ENCODE peak calls at places on chromosomes 16 and 17, in four cellular contexts. D, B, N and Y are unnamed samples.

GRCh38 chr16:3501783-3502400 is 1.1 kb downstream of the CLUAP1 start:
- DNase-seq in D (no peak), B (no peak), N (peak; percentile 15), Y (no peak)

GRCh38 chr16:8355714-8356113 is 234.6 kb downstream of the TMEM114 start:
- DNase-seq in D (no peak), B (peak; percentile 52), N (no peak), Y (no peak)

GRCh38 chr17:56710986-56711385 is 117.5 kb downstream of the NOG start:
- DNase-seq in D (peak; percentile 82), B (no peak), N (no peak), Y (no peak)

GRCh38 chr16:15034266-15035162 is 21.4 kb downstream of the NTAN1 start:
- DNase-seq in D (no peak), B (no peak), N (peak; percentile 75), Y (no peak)

GRCh38 chr17:81392909-81393654 is 2.2 kb upstream of the BAHCC1 start:
- DNase-seq in D (peak; percentile 26), B (peak; percentile 88), N (peak; percentile 54), Y (peak; percentile 58)

GRCh38 chr17:65027305-65027704 is 29.2 kb downstream of the GNA13 start:
- DNase-seq in D (peak; percentile 96), B (peak; percentile 27), N (peak; percentile 81), Y (no peak)

GRCh38 chr16:4673387-4674046 is 19.8 kb upstream of the NUDT16L1 start:
- DNase-seq in D (no peak), B (no peak), N (no peak), Y (no peak)

GRCh38 chr17:50944054-50944901 is 78.1 kb upstream of the TOB1 start:
- DNase-seq in D (peak; percentile 79), B (peak; percentile 75), N (peak; percentile 65), Y (peak; percentile 41)

GRCh38 chr16:4688674-4689045 is 4.7 kb upstream of the NUDT16L1 start:
- DNase-seq in D (no peak), B (no peak), N (no peak), Y (no peak)

GRCh38 chr16:66578596-66579531 is at the start of gene CMTM2:
- DNase-seq in D (no peak), B (no peak), N (peak; percentile 19), Y (no peak)

GRCh38 chr17:75918112-75918445 is 13.4 kb upstream of the MRPL38 start:
- DNase-seq in D (no peak), B (no peak), N (no peak), Y (no peak)

GRCh38 chr17:6556121-6557039 is at the start of gene PITPNM3:
- DNase-seq in D (peak; percentile 38), B (peak; percentile 72), N (peak; percentile 58), Y (no peak)

GRCh38 chr17:72666519-72666874 is 426.0 kb downstream of the SLC39A11 start:
- DNase-seq in D (no peak), B (no peak), N (peak; percentile 9), Y (no peak)

GRCh38 chr17:68516732-68517131 is 4.5 kb downstream of the PRKAR1A start:
- DNase-seq in D (no peak), B (no peak), N (no peak), Y (no peak)

GRCh38 chr17:28662527-28662829 is 473 bp downstream of the SUPT6H start:
- DNase-seq in D (no peak), B (no peak), N (no peak), Y (no peak)

GRCh38 chr16:2471016-2471652 is at the start of gene NTN3:
- DNase-seq in D (peak; percentile 6), B (peak; percentile 88), N (peak; percentile 58), Y (peak; percentile 62)

GRCh38 chr16:79679334-79679733 is 78.8 kb upstream of the MAF start:
- DNase-seq in D (no peak), B (no peak), N (no peak), Y (no peak)

GRCh38 chr17:1577186-1577585 is 14.6 kb upstream of the PITPNA start:
- DNase-seq in D (peak; percentile 77), B (no peak), N (peak; percentile 96), Y (no peak)

GRCh38 chr17:74211929-74212261 is 1.5 kb upstream of the TTYH2 start:
- DNase-seq in D (no peak), B (no peak), N (peak; percentile 29), Y (no peak)

GRCh38 chr16:82070656-82071369 is 35.8 kb downstream of the HSD17B2 start:
- DNase-seq in D (peak; percentile 54), B (no peak), N (peak; percentile 92), Y (no peak)

GRCh38 chr16:31352344-31353115 is 2.4 kb upstream of the ITGAX start:
- DNase-seq in D (no peak), B (no peak), N (no peak), Y (peak; percentile 13)

GRCh38 chr16:85543998-85544397 is 69.1 kb upstream of the GSE1 start:
- DNase-seq in D (no peak), B (no peak), N (no peak), Y (no peak)

GRCh38 chr17:60525347-60525623 is 757 bp downstream of the APPBP2 start:
- DNase-seq in D (peak; percentile 16), B (peak; percentile 2), N (peak; percentile 53), Y (no peak)

GRCh38 chr16:53600076-53600475 is 97.1 kb upstream of the AKTIP start:
- DNase-seq in D (no peak), B (no peak), N (peak; percentile 24), Y (no peak)

GRCh38 chr17:38534498-38534885 is 71.3 kb downstream of the SRCIN1 start:
- DNase-seq in D (no peak), B (no peak), N (no peak), Y (no peak)

GRCh38 chr17:38533706-38534497 is 71.8 kb downstream of the SRCIN1 start:
- DNase-seq in D (no peak), B (peak; percentile 51), N (no peak), Y (no peak)

GRCh38 chr17:38533241-38533640 is 72.5 kb downstream of the SRCIN1 start:
- DNase-seq in D (no peak), B (peak; percentile 88), N (no peak), Y (no peak)

GRCh38 chr17:38536661-38537060 is 69.1 kb downstream of the SRCIN1 start:
- DNase-seq in D (no peak), B (no peak), N (no peak), Y (no peak)

GRCh38 chr17:38535886-38536285 is 69.9 kb downstream of the SRCIN1 start:
- DNase-seq in D (no peak), B (no peak), N (no peak), Y (no peak)
- H3K4me1 ChIP-seq in D (no peaks in the 10 kb centered on the region), B (peaks cover 46% of the 10 kb centered on the region), N (no peaks in the 10 kb centered on the region), Y (no peaks in the 10 kb centered on the region)

GRCh38 chr17:79955961-79956735 is 79.5 kb downstream of the TBC1D16 start:
- DNase-seq in D (no peak), B (no peak), N (no peak), Y (no peak)

GRCh38 chr17:79956853-79957252 is 78.8 kb downstream of the TBC1D16 start:
- DNase-seq in D (no peak), B (no peak), N (no peak), Y (no peak)

GRCh38 chr17:79965806-79966205 is 69.9 kb downstream of the TBC1D16 start:
- DNase-seq in D (no peak), B (no peak), N (no peak), Y (no peak)

GRCh38 chr17:79959042-79959441 is 76.6 kb downstream of the TBC1D16 start:
- DNase-seq in D (no peak), B (no peak), N (no peak), Y (no peak)

DNA sequence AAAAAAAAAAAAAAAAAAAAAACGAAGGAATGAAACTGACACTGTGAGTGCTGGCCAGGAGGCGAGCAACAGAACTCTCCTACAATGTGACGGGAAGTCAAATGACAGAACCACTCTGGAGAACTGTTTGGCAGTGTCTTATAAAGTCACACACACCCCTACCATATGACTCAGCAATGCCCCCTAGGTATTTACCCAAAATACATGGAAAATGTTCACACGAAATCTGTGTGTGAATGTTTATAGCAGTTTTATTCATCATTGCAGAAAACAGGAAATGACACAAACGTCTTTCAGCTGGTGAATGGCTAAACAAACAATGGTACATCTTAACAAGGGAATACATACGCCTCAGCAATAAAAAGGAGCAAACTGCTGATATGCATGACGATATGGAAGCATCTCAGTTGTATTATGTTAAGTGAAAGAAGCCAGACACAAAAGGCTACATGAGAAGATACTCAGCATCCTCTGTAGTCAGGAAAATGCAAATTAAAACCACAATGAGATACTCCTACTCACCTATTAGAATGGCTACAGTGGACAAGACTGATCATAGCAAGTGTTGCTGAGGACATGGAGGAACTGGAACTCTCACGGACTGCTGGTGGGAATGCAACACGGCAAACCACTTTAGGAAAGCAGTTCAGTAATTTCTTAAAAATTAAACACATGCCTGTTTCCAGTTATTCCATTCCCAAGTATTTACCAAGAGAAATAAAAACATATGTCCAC is 74.7 kb downstream of the TBC1D16 start:
- DNase-seq in D (peak; percentile 94), B (no peak), N (no peak), Y (no peak)
- TF ChIP-seq EZH2phosphoT487 in D (no peak), B (no peak), N (no peak), Y (no peak)

DNA sequence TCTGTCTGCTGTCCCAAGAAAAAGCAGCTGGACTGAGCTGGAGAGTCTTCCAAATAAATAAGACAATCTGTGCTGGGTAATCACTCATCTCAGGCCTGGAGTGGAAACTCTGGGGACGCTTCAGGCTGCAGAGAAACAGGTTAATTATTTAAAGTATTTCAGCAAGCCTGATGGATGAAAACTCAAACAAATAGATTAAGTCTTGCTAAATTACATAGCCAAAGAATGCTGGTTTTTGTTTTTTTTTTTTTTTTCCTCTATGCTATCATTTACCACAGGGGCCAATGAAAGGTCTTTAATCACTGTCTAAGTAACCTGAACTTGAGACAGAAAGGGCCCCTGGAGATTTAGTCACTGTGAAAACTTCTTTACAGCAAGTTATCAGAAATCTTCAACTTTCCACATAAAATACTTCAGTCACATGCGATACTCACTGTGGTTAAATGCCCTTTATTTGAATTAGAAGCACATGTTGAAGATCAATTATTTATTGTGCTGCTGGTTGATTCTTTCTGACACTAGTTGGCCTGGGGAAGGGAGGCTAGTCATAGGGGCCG is 30.9 kb upstream of the KCNJ2 start:
- DNase-seq in D (no peak), B (no peak), N (peak; percentile 33), Y (no peak)
- H3K4me1 ChIP-seq in D (peaks cover 16% of the 10 kb centered on the region), B (no peaks in the 10 kb centered on the region), N (peaks cover 22% of the 10 kb centered on the region), Y (no peaks in the 10 kb centered on the region)

DNA sequence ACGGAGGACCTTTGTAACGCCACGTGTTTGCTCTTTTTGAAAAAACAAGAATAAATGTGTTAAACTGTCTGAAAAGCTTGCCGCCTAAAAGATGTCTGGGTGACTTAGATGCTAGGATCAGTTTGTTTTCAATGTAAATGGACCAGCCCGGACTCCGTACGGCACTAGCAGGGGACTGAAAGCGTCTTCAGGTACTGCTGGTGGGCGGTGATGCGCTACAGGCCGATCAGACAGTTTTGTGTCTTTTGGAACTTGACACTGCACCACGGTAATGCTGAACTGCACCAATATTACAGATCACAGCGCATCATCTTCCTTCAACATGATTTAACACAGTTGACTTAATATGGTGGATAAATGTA is 721 bp upstream of the MBTPS1 start:
- DNase-seq in D (peak; percentile 7), B (peak; percentile 58), N (no peak), Y (peak; percentile 64)
- TF ChIP-seq EZH2phosphoT487 in D (no peak), B (no peak), N (no peak), Y (no peak)

GRCh38 chr17:15963670-15964110 is 18.8 kb downstream of the ADORA2B start:
- DNase-seq in D (peak; percentile 98), B (no peak), N (peak; percentile 29), Y (no peak)
- H3K4me1 ChIP-seq in D (peaks cover 71% of the 10 kb centered on the region), B (peaks cover 23% of the 10 kb centered on the region), N (peaks cover 18% of the 10 kb centered on the region), Y (no peaks in the 10 kb centered on the region)

GRCh38 chr17:40612510-40613244 is 34.9 kb downstream of the SMARCE1 start:
- DNase-seq in D (peak; percentile 8), B (no peak), N (peak; percentile 12), Y (no peak)
- TF ChIP-seq EZH2phosphoT487 in D (no peak), B (no peak), N (no peak), Y (no peak)